ENCODE peak calls at places on chromosome 16, in five cellular contexts. H, F, C, L and M are unnamed samples.

GRCh38 chr16:5502467-5502869 is 404.9 kb upstream of the EEF2KMT start:
- DNase-seq in L (peak), H (no peak), F (peak), C (peak), M (peak)

GRCh38 chr16:3618782-3619166 is 7.4 kb upstream of the SLX4 start:
- DNase-seq in C (no peak), L (no peak), F (no peak), H (peak), M (no peak)

GRCh38 chr16:10992112-10992511 is 47.7 kb downstream of the CLEC16A start:
- DNase-seq in H (no peak), L (no peak), C (no peak), F (no peak), M (no peak)

GRCh38 chr16:8962393-8963009 is 1.2 kb downstream of the USP7 start:
- DNase-seq in C (peak), H (no peak), F (no peak), L (no peak), M (peak)

GRCh38 chr16:29011112-29011511 is 26.3 kb downstream of the LAT start:
- DNase-seq in H (no peak), C (peak), F (peak), L (no peak), M (no peak)

GRCh38 chr16:21159281-21159951 is 942 bp downstream of the LDAF1 start:
- DNase-seq in C (peak), L (no peak), H (no peak), F (peak), M (peak)

GRCh38 chr16:10929853-10930754 is 12.2 kb downstream of the DEXI start:
- DNase-seq in L (no peak), H (no peak), C (no peak), F (no peak), M (no peak)

GRCh38 chr16:50295541-50296132 is 29.3 kb downstream of the ADCY7 start:
- DNase-seq in C (no peak), H (no peak), L (no peak), F (no peak), M (no peak)

GRCh38 chr16:12435730-12436129 is 368.0 kb downstream of the CPPED1 start:
- DNase-seq in L (no peak), C (no peak), H (no peak), F (no peak), M (no peak)

GRCh38 chr16:23254338-23254737 is 47.8 kb upstream of the SCNN1B start:
- DNase-seq in C (no peak), F (no peak), L (no peak), H (no peak), M (peak)

DNA sequence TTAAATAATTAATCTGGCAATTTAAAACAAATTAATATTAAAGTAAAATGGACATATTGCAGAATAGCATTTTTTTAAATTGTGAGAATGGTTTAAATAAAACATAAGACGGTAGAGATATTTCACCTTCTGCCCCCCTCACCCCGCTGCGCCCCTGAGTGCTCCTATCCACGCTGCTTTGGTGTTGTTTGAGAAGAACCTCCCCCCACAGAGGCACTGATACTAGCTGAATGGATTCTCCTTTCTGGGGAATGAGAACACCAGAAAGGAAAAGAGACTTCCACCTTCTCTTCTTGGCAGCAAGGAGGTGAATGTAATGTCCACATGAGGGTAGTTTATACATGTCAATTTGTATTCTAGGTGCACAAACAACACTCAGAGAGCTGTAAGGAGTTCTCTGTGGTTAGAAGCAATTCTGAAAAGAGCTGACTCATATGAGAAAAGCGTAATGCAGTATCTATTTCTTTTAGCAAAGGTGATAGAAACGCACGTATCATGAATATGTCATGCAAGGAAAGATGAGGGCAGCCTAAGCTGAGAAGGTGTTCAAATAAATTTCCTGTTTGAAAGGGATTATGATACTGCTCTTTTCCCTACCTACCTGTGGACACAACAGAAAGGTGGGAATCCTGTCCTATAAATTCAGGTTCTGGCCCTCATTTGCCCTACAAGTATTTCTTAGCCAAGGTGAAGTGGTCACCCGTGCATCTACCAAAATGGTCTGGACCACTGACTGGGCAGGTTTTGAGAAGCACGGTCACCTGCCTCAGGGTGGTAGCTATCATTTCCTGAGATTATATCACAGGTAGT is 126.9 kb downstream of the PARN start:
- DNase-seq in F (no peak), H (no peak), L (no peak), C (no peak), M (no peak)
- TF ChIP-seq JUND in F (no peak), H (no peak), L (no peak), C (no peak), M (no peak)

DNA sequence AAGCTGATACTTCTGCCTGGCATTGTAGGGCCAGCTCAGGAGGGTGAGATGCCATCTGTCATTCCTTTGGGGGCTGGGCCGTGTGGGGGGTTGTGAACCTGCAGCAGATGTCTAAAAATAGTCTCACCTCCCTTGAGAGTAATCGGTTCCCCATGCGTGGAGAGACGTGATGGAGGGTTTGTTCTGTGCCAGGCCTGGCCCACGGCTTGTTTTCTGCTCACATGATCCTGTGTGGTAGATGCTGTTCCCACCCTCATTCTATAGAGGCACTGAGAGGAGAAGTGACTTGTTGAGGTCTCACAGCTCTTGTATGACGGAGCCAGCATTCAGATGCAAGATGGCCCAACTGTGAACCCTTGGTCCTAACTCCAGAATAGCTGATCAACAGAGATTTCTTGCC is 4.6 kb downstream of the IRF8 start:
- DNase-seq in H (no peak), L (no peak), C (no peak), F (no peak), M (no peak)
- TF ChIP-seq JUND in H (no peak), L (no peak), C (no peak), F (no peak), M (no peak)

GRCh38 chr16:14455577-14455976 is 174.5 kb downstream of the PARN start:
- DNase-seq in C (no peak), L (peak), H (peak), F (no peak), M (no peak)

GRCh38 chr16:14454391-14454790 is 175.7 kb downstream of the PARN start:
- DNase-seq in H (no peak), C (no peak), L (no peak), F (no peak), M (no peak)

GRCh38 chr16:14456793-14457481 is 173.1 kb downstream of the PARN start:
- DNase-seq in L (no peak), C (no peak), H (no peak), F (no peak), M (no peak)

GRCh38 chr16:14460726-14461125 is 169.3 kb downstream of the PARN start:
- DNase-seq in F (no peak), C (no peak), L (no peak), H (no peak), M (no peak)

DNA sequence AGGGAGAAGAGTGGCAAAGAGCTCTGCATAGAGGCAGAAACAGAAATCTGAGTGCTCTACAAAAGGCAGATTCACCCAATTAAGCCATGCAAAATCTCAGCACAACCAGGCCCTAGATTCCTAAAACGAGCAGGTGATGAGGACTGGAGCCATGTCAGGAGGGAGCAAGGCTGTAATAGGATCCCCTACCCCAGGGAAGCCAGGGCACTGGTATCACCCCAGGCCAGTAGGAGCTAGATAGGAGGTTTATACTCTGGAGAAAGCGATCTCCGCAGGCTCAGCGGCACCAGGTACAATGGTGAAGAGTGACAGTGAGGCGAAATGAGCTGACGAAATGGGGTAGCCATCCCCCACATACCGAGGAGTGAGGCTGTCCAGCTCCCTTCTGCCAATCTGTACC is 171.5 kb downstream of the PARN start:
- DNase-seq in C (no peak), L (no peak), H (no peak), F (peak), M (no peak)
- TF ChIP-seq JUND in C (no peak), L (no peak), H (no peak), F (no peak), M (no peak)

DNA sequence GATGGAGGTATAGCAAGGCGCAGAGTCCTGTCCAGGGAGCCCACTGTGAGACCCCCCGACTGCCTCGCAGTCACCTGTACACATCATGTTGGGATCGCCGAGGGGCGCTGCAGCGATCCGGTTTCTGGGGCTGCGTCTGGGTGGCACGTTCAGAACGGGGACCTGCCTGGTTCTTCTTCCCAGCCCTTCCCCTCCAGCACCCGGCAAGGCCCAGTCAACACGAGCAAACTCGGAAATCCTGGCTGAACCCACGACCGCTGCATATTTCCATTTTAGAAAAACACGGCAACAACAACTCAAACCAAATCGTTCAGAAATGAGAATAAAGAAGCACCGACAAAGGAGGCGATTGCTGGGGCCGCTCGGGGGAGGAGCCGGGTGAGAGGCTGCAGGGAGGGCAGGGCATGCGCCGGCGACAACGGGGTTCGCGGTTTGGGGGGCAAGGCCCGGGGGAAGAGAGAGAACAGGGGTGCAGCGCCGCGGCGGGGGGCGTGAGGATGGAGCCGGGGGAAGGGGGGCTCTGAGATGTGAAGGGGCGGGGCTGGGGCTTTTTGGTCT is 597 bp downstream of the HSDL1 start:
- DNase-seq in F (peak), L (no peak), C (peak), H (no peak), M (peak)
- TF ChIP-seq JUND in F (no peak), L (no peak), C (no peak), H (no peak), M (no peak)